ENCODE peak calls at places on chromosomes 13 and 19, in seven cellular contexts. N is H1, B is transverse colon, M is cardiac fibroblast, D is A549, H is tibial artery, S is HL-60. W is an unnamed sample.

GRCh38 chr13:60000081-60000480 is 163.6 kb downstream of the DIAPH3 start:
- DNase-seq in N (no peak), B (no peak), M (peak), D (no peak), H (no peak), S (no peak), W (no peak)

GRCh38 chr13:32917504-32917903 is 98.7 kb upstream of the KL start:
- DNase-seq in N (no peak), B (no peak), M (no peak), D (no peak), H (no peak), S (no peak), W (no peak)

GRCh38 chr19:40229926-40230417 is 3.5 kb upstream of the CCNP start:
- DNase-seq in N (no peak), B (no peak), M (no peak), D (no peak), H (no peak), S (no peak), W (no peak)

GRCh38 chr19:6433165-6433564 is 398 bp downstream of the SLC25A41 start:
- DNase-seq in N (no peak), B (no peak), M (no peak), D (no peak), H (no peak), S (no peak), W (no peak)

GRCh38 chr13:22893149-22893548 is 287.6 kb upstream of the SGCG start:
- DNase-seq in N (no peak), B (no peak), M (no peak), D (no peak), H (no peak), S (no peak), W (no peak)

GRCh38 chr13:100491164-100491847 is 97.3 kb downstream of the GGACT start:
- DNase-seq in N (no peak), B (no peak), M (peak), D (no peak), H (no peak), S (no peak), W (no peak)

GRCh38 chr19:55253264-55253663 is 5.6 kb downstream of the PPP6R1 start:
- DNase-seq in N (no peak), B (no peak), M (no peak), D (no peak), H (no peak), S (peak), W (no peak)

GRCh38 chr13:81988542-81988941 is 1647.6 kb upstream of the SPRY2 start:
- DNase-seq in N (no peak), B (no peak), M (no peak), D (no peak), H (no peak), S (no peak), W (no peak)

GRCh38 chr13:113805431-113806103 is 46.5 kb downstream of the TMEM255B start:
- DNase-seq in N (no peak), B (no peak), M (no peak), D (no peak), H (no peak), S (no peak), W (no peak)

GRCh38 chr19:14477417-14478112 is 2.4 kb upstream of the PTGER1 start:
- DNase-seq in N (no peak), B (no peak), M (peak), D (no peak), H (no peak), S (no peak), W (no peak)

GRCh38 chr19:45496349-45496953 is 396 bp downstream of the RTN2 start:
- DNase-seq in N (peak), B (no peak), M (no peak), D (no peak), H (no peak), S (no peak), W (no peak)

GRCh38 chr19:11291415-11291814 is 4.5 kb upstream of the TSPAN16 start:
- DNase-seq in N (no peak), B (no peak), M (no peak), D (no peak), H (no peak), S (no peak), W (no peak)

GRCh38 chr19:47310819-47311218 is 1.2 kb downstream of the C5AR1 start:
- DNase-seq in N (no peak), B (no peak), M (no peak), D (peak), H (peak), S (peak), W (no peak)

GRCh38 chr19:18998276-18998675 is 35.0 kb downstream of the SUGP2 start:
- DNase-seq in N (no peak), B (no peak), M (no peak), D (no peak), H (no peak), S (no peak), W (no peak)

GRCh38 chr13:98405107-98405571 is 171.8 kb downstream of the STK24 start:
- DNase-seq in N (no peak), B (no peak), M (peak), D (no peak), H (no peak), S (no peak), W (peak)

GRCh38 chr19:34838248-34838647 is 65.2 kb upstream of the ZNF599 start:
- DNase-seq in N (no peak), B (no peak), M (peak), D (peak), H (no peak), S (no peak), W (no peak)

GRCh38 chr13:33799950-33800592 is 17.9 kb upstream of the RFC3 start:
- DNase-seq in N (no peak), B (no peak), M (peak), D (peak), H (no peak), S (no peak), W (no peak)

GRCh38 chr13:46100191-46100877 is 4.5 kb downstream of the CPB2 start:
- DNase-seq in N (no peak), B (no peak), M (peak), D (no peak), H (no peak), S (no peak), W (no peak)

GRCh38 chr13:89627991-89628390 is 1719.5 kb upstream of the MIR17HG start:
- DNase-seq in N (no peak), B (no peak), M (no peak), D (no peak), H (no peak), S (no peak), W (no peak)

GRCh38 chr13:64061649-64062048 is 2646.0 kb upstream of the PCDH20 start:
- DNase-seq in N (no peak), B (no peak), M (no peak), D (no peak), H (no peak), S (no peak), W (no peak)

GRCh38 chr13:91329736-91330135 is 17.8 kb upstream of the MIR17HG start:
- DNase-seq in N (no peak), B (no peak), M (no peak), D (no peak), H (no peak), S (no peak), W (no peak)

GRCh38 chr13:29524176-29524575 is 71.3 kb downstream of the SLC7A1 start:
- DNase-seq in N (no peak), B (no peak), M (peak), D (no peak), H (peak), S (no peak), W (peak)

GRCh38 chr19:30555075-30555787 is 183.0 kb downstream of the ZNF536 start:
- DNase-seq in N (no peak), B (no peak), M (no peak), D (no peak), H (no peak), S (no peak), W (no peak)

GRCh38 chr13:98746968-98747367 is 5.5 kb downstream of the SLC15A1 start:
- DNase-seq in N (no peak), B (peak), M (no peak), D (peak), H (no peak), S (no peak), W (no peak)

GRCh38 chr19:55340144-55340783 is 588 bp downstream of the KMT5C start:
- DNase-seq in N (no peak), B (peak), M (peak), D (peak), H (no peak), S (no peak), W (no peak)

GRCh38 chr13:20498659-20499058 is 27.0 kb downstream of the CRYL1 start:
- DNase-seq in N (no peak), B (no peak), M (no peak), D (no peak), H (no peak), S (no peak), W (no peak)

GRCh38 chr13:29454931-29455481 is 140.5 kb downstream of the SLC7A1 start:
- DNase-seq in N (peak), B (no peak), M (peak), D (peak), H (no peak), S (peak), W (no peak)

GRCh38 chr13:102799544-102800144 is 725 bp downstream of the BIVM start:
- DNase-seq in N (no peak), B (peak), M (no peak), D (peak), H (peak), S (peak), W (no peak)

GRCh38 chr13:102555914-102556553 is 40.8 kb upstream of the TPP2 start:
- DNase-seq in N (no peak), B (no peak), M (peak), D (peak), H (no peak), S (peak), W (no peak)

GRCh38 chr13:97223711-97224461 is 1.8 kb downstream of the MBNL2 start:
- DNase-seq in N (peak), B (peak), M (peak), D (peak), H (peak), S (peak), W (peak)

GRCh38 chr13:34201050-34201913 is 383.3 kb downstream of the RFC3 start:
- DNase-seq in N (no peak), B (no peak), M (peak), D (peak), H (no peak), S (no peak), W (no peak)

GRCh38 chr13:35343417-35343816 is 133.1 kb downstream of the MAB21L1 start:
- DNase-seq in N (no peak), B (no peak), M (no peak), D (no peak), H (no peak), S (no peak), W (no peak)

GRCh38 chr13:52779028-52779612 is 39.5 kb upstream of the CNMD start:
- DNase-seq in N (no peak), B (no peak), M (no peak), D (no peak), H (no peak), S (no peak), W (no peak)

GRCh38 chr13:56352356-56352755 is 788.4 kb upstream of the PRR20A start:
- DNase-seq in N (no peak), B (no peak), M (no peak), D (no peak), H (no peak), S (no peak), W (no peak)

GRCh38 chr13:48153186-48153585 is 58.3 kb upstream of the MED4 start:
- DNase-seq in N (no peak), B (no peak), M (no peak), D (no peak), H (no peak), S (no peak), W (no peak)

GRCh38 chr13:56736966-56737365 is 403.8 kb upstream of the PRR20A start:
- DNase-seq in N (no peak), B (no peak), M (no peak), D (no peak), H (no peak), S (no peak), W (no peak)

GRCh38 chr13:77521194-77521593 is 14.3 kb upstream of the SCEL start:
- DNase-seq in N (no peak), B (no peak), M (no peak), D (peak), H (no peak), S (no peak), W (no peak)

GRCh38 chr13:77519808-77520207 is 15.7 kb upstream of the SCEL start:
- DNase-seq in N (no peak), B (no peak), M (peak), D (no peak), H (no peak), S (no peak), W (no peak)

GRCh38 chr13:77522444-77522843 is 13.1 kb upstream of the SCEL start:
- DNase-seq in N (no peak), B (no peak), M (no peak), D (no peak), H (no peak), S (no peak), W (no peak)

GRCh38 chr13:77523386-77523785 is 12.1 kb upstream of the SCEL start:
- DNase-seq in N (no peak), B (no peak), M (no peak), D (no peak), H (no peak), S (no peak), W (no peak)

DNA sequence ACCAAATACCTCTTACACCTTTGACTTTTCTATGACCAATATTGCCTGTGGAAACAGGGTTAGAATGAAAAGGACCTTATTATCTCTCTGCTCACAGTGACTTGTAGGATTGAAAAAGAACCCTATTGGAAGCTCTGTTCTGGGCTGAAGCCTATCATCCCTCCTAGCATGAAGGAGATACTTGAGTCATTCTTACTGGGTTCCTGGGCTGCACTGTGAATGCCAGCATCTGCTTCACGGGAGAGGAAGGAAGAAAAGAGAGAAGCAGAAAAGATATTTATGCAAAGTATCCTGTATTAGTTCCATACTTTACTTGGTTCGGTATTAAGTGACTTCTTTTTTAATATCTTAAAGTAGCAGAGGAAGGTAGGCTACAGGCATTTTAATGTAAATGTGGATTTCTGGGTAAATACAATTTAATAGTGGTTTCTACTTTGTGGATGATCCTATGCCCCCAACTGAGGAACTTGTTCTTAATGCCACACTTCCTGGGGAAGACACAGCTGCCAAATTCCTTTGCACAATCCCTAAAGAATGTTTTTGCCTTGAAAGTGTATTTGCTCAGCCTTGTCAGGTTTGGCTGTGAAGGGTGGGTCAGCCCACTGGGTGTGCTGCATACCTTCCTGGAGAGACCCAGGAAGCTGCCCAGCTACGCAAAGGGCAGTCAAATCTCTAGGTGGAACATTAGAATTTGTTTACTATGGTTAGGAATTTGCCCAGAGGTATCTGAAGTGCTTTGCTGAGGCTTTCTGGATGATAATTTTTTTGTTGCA is 13.7 kb upstream of the SCEL start:
- DNase-seq in N (no peak), B (no peak), M (peak), D (peak), H (no peak), S (no peak), W (no peak)
- TF ChIP-seq CTCF in N (peak), B (no peak), M (no peak), D (no peak), H (no peak), S (no peak), W (no peak)

GRCh38 chr13:27961227-27962085 is 7.7 kb downstream of the CDX2 start:
- DNase-seq in N (no peak), B (no peak), M (no peak), D (no peak), H (no peak), S (no peak), W (no peak)
- H3K4me3 ChIP-seq in N (no peak), B (peak), M (no peak), D (peak), H (no peak), S (peak), W (peak)

GRCh38 chr19:2089001-2089711 is 7.0 kb downstream of the MOB3A start:
- DNase-seq in N (no peak), B (no peak), M (peak), D (no peak), H (no peak), S (no peak), W (no peak)
- TF ChIP-seq CTCF in N (no peak), B (no peak), M (no peak), D (no peak), H (no peak), S (no peak), W (no peak)

DNA sequence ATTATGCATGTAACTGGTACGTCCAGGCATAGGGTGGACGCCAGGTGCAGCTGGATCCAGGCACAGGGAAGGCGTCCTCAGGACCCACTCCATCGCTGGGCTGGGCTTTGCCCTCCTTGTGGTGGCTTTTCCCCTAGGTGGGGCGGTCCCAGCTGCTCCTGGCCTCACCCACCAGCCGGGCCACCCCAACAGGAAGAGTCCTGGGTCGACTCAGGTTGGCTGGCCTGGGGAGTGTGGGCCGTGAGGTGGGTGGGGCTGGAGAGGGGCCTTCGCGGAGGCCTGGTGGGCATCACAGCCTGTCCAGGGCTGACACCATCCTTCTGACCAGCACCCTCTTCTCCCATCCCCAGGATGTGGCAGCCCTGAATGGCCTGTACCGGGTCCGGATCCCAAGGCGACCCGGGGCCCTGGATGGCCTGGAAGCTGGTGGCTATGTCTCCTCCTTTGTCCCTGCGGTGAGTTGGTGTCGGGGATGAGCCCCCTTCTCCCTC is 3.2 kb upstream of the GARIN5A start:
- DNase-seq in N (no peak), B (no peak), M (no peak), D (no peak), H (no peak), S (no peak), W (no peak)
- H3K4me3 ChIP-seq in N (no peak), B (no peak), M (no peak), D (no peak), H (no peak), S (no peak), W (no peak)